ENCODE peak calls at places on chromosome 5, in five cellular contexts. T, W, L, Q and U are unnamed samples.

GRCh38 chr5:124231240-124231639 is 515.2 kb downstream of the ZNF608 start:
- DNase-seq in W (no peak), T (no peak), Q (no peak), L (no peak), U (no peak)

GRCh38 chr5:112923148-112923917 is 1.3 kb upstream of the REEP5 start:
- DNase-seq in Q (no peak), T (no peak), L (no peak), W (no peak), U (no peak)

GRCh38 chr5:111028865-111029264 is 42.6 kb upstream of the TSLP start:
- DNase-seq in L (no peak), W (no peak), T (no peak), Q (no peak), U (no peak)

GRCh38 chr5:141597394-141597793 is 21.4 kb downstream of the DIAPH1 start:
- DNase-seq in W (no peak), T (no peak), L (no peak), Q (no peak), U (no peak)

GRCh38 chr5:3601929-3602712 is 6.5 kb downstream of the IRX1 start:
- DNase-seq in L (no peak), T (no peak), Q (no peak), W (no peak), U (no peak)

GRCh38 chr5:172833691-172834569 is at the start of gene ERGIC1:
- DNase-seq in W (peak), L (peak), T (peak), Q (peak), U (peak)

GRCh38 chr5:60597570-60597969 is 102.4 kb downstream of the DEPDC1B start:
- DNase-seq in T (no peak), Q (no peak), L (no peak), W (no peak), U (no peak)

GRCh38 chr5:60541980-60542379 is 158.0 kb downstream of the DEPDC1B start:
- DNase-seq in L (no peak), T (no peak), Q (peak), W (no peak), U (no peak)

GRCh38 chr5:52673495-52673894 is 114.2 kb upstream of the ITGA1 start:
- DNase-seq in Q (no peak), T (no peak), L (no peak), W (no peak), U (no peak)

GRCh38 chr5:95130951-95131350 is 153.9 kb downstream of the MCTP1 start:
- DNase-seq in Q (no peak), T (no peak), W (no peak), L (no peak), U (no peak)

GRCh38 chr5:10592598-10592997 is 28.7 kb downstream of the ANKRD33B start:
- DNase-seq in W (no peak), Q (no peak), L (no peak), T (no peak), U (no peak)

GRCh38 chr5:140189977-140190867 is 15.2 kb downstream of the CYSTM1 start:
- DNase-seq in L (no peak), T (no peak), W (no peak), Q (no peak), U (no peak)

GRCh38 chr5:135832941-135833340 is 1.5 kb upstream of the SLC25A48 start:
- DNase-seq in Q (no peak), L (peak), T (no peak), W (no peak), U (peak)

GRCh38 chr5:58455966-58456365 is 3.9 kb downstream of the PLK2 start:
- DNase-seq in W (no peak), T (no peak), L (no peak), Q (no peak), U (no peak)

GRCh38 chr5:36728697-36729543 is 122.5 kb downstream of the SLC1A3 start:
- DNase-seq in W (no peak), L (no peak), Q (peak), T (no peak), U (no peak)

GRCh38 chr5:39691993-39692392 is 267.2 kb upstream of the DAB2 start:
- DNase-seq in L (no peak), Q (no peak), T (no peak), W (no peak), U (no peak)

GRCh38 chr5:35316611-35317307 is 86.5 kb upstream of the PRLR start:
- DNase-seq in L (no peak), W (no peak), Q (no peak), T (no peak), U (no peak)

GRCh38 chr5:12845549-12846159 is 941.4 kb upstream of the CTNND2 start:
- DNase-seq in Q (no peak), W (no peak), L (no peak), T (no peak), U (no peak)

GRCh38 chr5:167944121-167944858 is 347.2 kb upstream of the WWC1 start:
- DNase-seq in T (no peak), Q (no peak), W (no peak), L (no peak), U (no peak)

GRCh38 chr5:9479361-9479760 is 66.5 kb downstream of the SEMA5A start:
- DNase-seq in T (no peak), W (no peak), L (no peak), Q (no peak), U (no peak)

GRCh38 chr5:137310051-137310730 is 188.9 kb downstream of the SPOCK1 start:
- DNase-seq in Q (peak), T (no peak), L (no peak), W (no peak), U (no peak)

GRCh38 chr5:7425830-7426229 is 29.9 kb downstream of the ADCY2 start:
- DNase-seq in T (no peak), W (no peak), L (no peak), Q (no peak), U (no peak)

GRCh38 chr5:5650242-5650641 is 227.8 kb downstream of the ICE1 start:
- DNase-seq in W (no peak), Q (no peak), T (no peak), L (no peak), U (no peak)

GRCh38 chr5:176789873-176790615 is 20.3 kb upstream of the UNC5A start:
- DNase-seq in W (no peak), Q (no peak), T (no peak), L (no peak), U (no peak)